ENCODE peak calls at places on chromosomes 3 and 15, in four cellular contexts. Z is NCI-H524, Q is ureter, N is frontal cortex. V is an unnamed sample.

GRCh38 chr3:128497305-128498126 is 4.5 kb upstream of the GATA2 start:
- DNase-seq in Q (peak), N (peak), Z (peak), V (peak)

GRCh38 chr3:172321035-172321434 is 127.2 kb downstream of the GHSR start:
- DNase-seq in N (no peak), Q (no peak), Z (no peak), V (no peak)

GRCh38 chr3:151024339-151024738 is 51.8 kb upstream of the CLRN1 start:
- DNase-seq in Z (no peak), N (no peak), Q (no peak), V (no peak)

GRCh38 chr3:3119393-3119851 is 7.3 kb upstream of the TRNT1 start:
- DNase-seq in Z (no peak), Q (no peak), N (no peak), V (no peak)

GRCh38 chr3:53261712-53262111 is 5.9 kb upstream of the TKT start:
- DNase-seq in Z (no peak), Q (no peak), N (no peak), V (no peak)

GRCh38 chr15:65553691-65554090 is 23.4 kb downstream of the HACD3 start:
- DNase-seq in N (no peak), Q (no peak), Z (no peak), V (no peak)

GRCh38 chr3:99865321-99865720 is 47.7 kb downstream of the CMSS1 start:
- DNase-seq in Q (no peak), Z (no peak), N (no peak), V (no peak)

GRCh38 chr3:11567516-11568467 is 75.9 kb downstream of the VGLL4 start:
- DNase-seq in Z (no peak), N (no peak), Q (no peak), V (no peak)

GRCh38 chr15:52567886-52568568 is 803 bp downstream of the ARPP19 start:
- DNase-seq in Z (no peak), N (no peak), Q (no peak), V (no peak)

GRCh38 chr15:51094606-51095569 is at the start of gene TNFAIP8L3:
- DNase-seq in N (peak), Z (no peak), Q (peak), V (no peak)

GRCh38 chr3:127041264-127041820 is 58.4 kb downstream of the PLXNA1 start:
- DNase-seq in Q (no peak), Z (no peak), N (no peak), V (no peak)

GRCh38 chr3:189355481-189356201 is 183.9 kb downstream of the TPRG1 start:
- DNase-seq in Z (no peak), Q (no peak), N (no peak), V (no peak)

GRCh38 chr3:149816986-149817385 is 4.0 kb downstream of the RNF13 start:
- DNase-seq in N (no peak), Q (no peak), Z (no peak), V (no peak)

GRCh38 chr3:122322095-122323075 is 2.7 kb upstream of the CSTA start:
- DNase-seq in N (no peak), Q (no peak), Z (no peak), V (no peak)

GRCh38 chr3:182252802-182253201 is 540.5 kb upstream of the ATP11B start:
- DNase-seq in Z (no peak), Q (no peak), N (no peak), V (no peak)

GRCh38 chr3:127986803-127987202 is 65.4 kb upstream of the SEC61A1 start:
- DNase-seq in Z (no peak), Q (no peak), N (no peak), V (no peak)

GRCh38 chr3:113211370-113212154 is at the start of gene BOC:
- DNase-seq in Z (no peak), Q (no peak), N (peak), V (peak)

GRCh38 chr3:36219398-36219797 is 160.9 kb upstream of the STAC start:
- DNase-seq in Q (no peak), N (no peak), Z (no peak), V (no peak)

GRCh38 chr3:14007006-14007405 is 117.7 kb downstream of the CHCHD4 start:
- DNase-seq in Z (no peak), N (no peak), Q (no peak), V (no peak)

GRCh38 chr3:111143-112069 is 85.2 kb upstream of the CHL1 start:
- DNase-seq in Q (no peak), N (no peak), Z (no peak), V (no peak)

GRCh38 chr3:48122504-48122903 is 65.7 kb downstream of the CDC25A start:
- DNase-seq in Q (no peak), Z (no peak), N (no peak), V (no peak)

GRCh38 chr15:56984681-56985515 is 66.5 kb downstream of the TCF12 start:
- DNase-seq in N (no peak), Q (no peak), Z (no peak), V (no peak)

GRCh38 chr3:42746455-42747450 is 26.3 kb downstream of the CCDC13 start:
- DNase-seq in Z (no peak), N (no peak), Q (no peak), V (no peak)

GRCh38 chr3:99317196-99317595 is 321.2 kb upstream of the COL8A1 start:
- DNase-seq in Q (no peak), Z (no peak), N (no peak), V (no peak)

GRCh38 chr3:186417791-186418190 is 55.8 kb upstream of the DGKG start:
- DNase-seq in Q (no peak), N (no peak), Z (no peak), V (no peak)

GRCh38 chr3:106688463-106688862 is 688.8 kb upstream of the CCDC54 start:
- DNase-seq in Z (no peak), N (no peak), Q (no peak), V (no peak)

GRCh38 chr15:62739082-62739481 is 303.5 kb upstream of the TPM1 start:
- DNase-seq in N (no peak), Z (no peak), Q (no peak), V (no peak)

GRCh38 chr3:180707921-180708320 is 28.6 kb upstream of the CCDC39 start:
- DNase-seq in N (no peak), Q (no peak), Z (no peak), V (no peak)

GRCh38 chr3:38579551-38580449 is 69.7 kb downstream of the SCN5A start:
- DNase-seq in N (no peak), Z (no peak), Q (peak), V (no peak)

GRCh38 chr15:94395626-94396025 is 164.3 kb downstream of the MCTP2 start:
- DNase-seq in Q (no peak), Z (no peak), N (no peak), V (no peak)

GRCh38 chr15:67884514-67885225 is 44.8 kb upstream of the RNU6-1 start:
- DNase-seq in N (peak), Q (peak), Z (peak), V (peak)

V was measured in hypothalamus.